ENCODE peak calls at places on chromosomes 12 and 14, in nine cellular contexts. V is NCI-H226; R is NCI-H345; Y is KBM-7; A is NCI-H1092; E is substantia nigra; F is NCI-H1436; N is CD4-positive, alpha-beta T cell; K is COLO829. L is an unnamed sample.
A peak's percentile ranks its signal among the peaks of the same experiment; 100 is the strongest.

GRCh38 chr12:117098361-117099217 is 627 bp downstream of the TESC start:
- DNase-seq in V (no peak), R (no peak), Y (peak; percentile 37), A (no peak), E (no peak), F (no peak), N (no peak), K (no peak), L (no peak)

GRCh38 chr14:79659995-79660975 is 551.0 kb downstream of the DIO2 start:
- DNase-seq in V (no peak), R (peak; percentile 26), Y (no peak), A (no peak), E (no peak), F (no peak), N (no peak), K (no peak), L (no peak)

GRCh38 chr14:64704743-64705405 is 650 bp downstream of the PLEKHG3 start:
- DNase-seq in V (no peak), R (no peak), Y (peak; percentile 43), A (no peak), E (peak; percentile 35), F (no peak), N (no peak), K (no peak), L (no peak)

GRCh38 chr12:126290456-126290855 is 1225.2 kb downstream of the AACS start:
- DNase-seq in V (no peak), R (no peak), Y (no peak), A (no peak), E (no peak), F (no peak), N (no peak), K (no peak), L (no peak)

GRCh38 chr14:53327716-53328115 is 174.6 kb upstream of the DDHD1 start:
- DNase-seq in V (peak; percentile 59), R (no peak), Y (no peak), A (no peak), E (no peak), F (no peak), N (no peak), K (no peak), L (no peak)

GRCh38 chr12:52765702-52766101 is 11.4 kb downstream of the KRT76 start:
- DNase-seq in V (no peak), R (no peak), Y (no peak), A (no peak), E (no peak), F (no peak), N (no peak), K (no peak), L (no peak)

GRCh38 chr12:2101359-2101758 is 48.6 kb downstream of the CACNA1C start:
- DNase-seq in V (no peak), R (no peak), Y (no peak), A (no peak), E (no peak), F (no peak), N (no peak), K (no peak), L (no peak)

GRCh38 chr12:5912437-5913334 is 32.4 kb downstream of the ANO2 start:
- DNase-seq in V (no peak), R (no peak), Y (no peak), A (no peak), E (no peak), F (no peak), N (no peak), K (peak; percentile 20), L (peak; percentile 53)

GRCh38 chr12:131733874-131734273 is 23.0 kb downstream of the SFSWAP start:
- DNase-seq in V (no peak), R (no peak), Y (no peak), A (no peak), E (no peak), F (no peak), N (no peak), K (no peak), L (no peak)

GRCh38 chr12:13209279-13210021 is 12.9 kb downstream of the EMP1 start:
- DNase-seq in V (no peak), R (no peak), Y (no peak), A (no peak), E (no peak), F (no peak), N (no peak), K (no peak), L (no peak)

GRCh38 chr12:49111206-49111605 is 559 bp upstream of the LMBR1L start:
- DNase-seq in V (no peak), R (no peak), Y (no peak), A (no peak), E (no peak), F (no peak), N (no peak), K (no peak), L (no peak)

GRCh38 chr12:1929241-1929984 is 11.0 kb upstream of the CACNA2D4 start:
- DNase-seq in V (no peak), R (no peak), Y (peak; percentile 18), A (no peak), E (no peak), F (no peak), N (no peak), K (no peak), L (no peak)

GRCh38 chr12:65826513-65827171 is 2.4 kb downstream of the HMGA2 start:
- DNase-seq in V (peak; percentile 45), R (no peak), Y (peak; percentile 24), A (no peak), E (no peak), F (no peak), N (no peak), K (peak; percentile 67), L (no peak)

GRCh38 chr12:105803292-105803691 is 335.5 kb downstream of the NUAK1 start:
- DNase-seq in V (no peak), R (no peak), Y (no peak), A (no peak), E (no peak), F (no peak), N (no peak), K (no peak), L (no peak)

GRCh38 chr12:130097798-130098255 is 64.4 kb upstream of the FZD10 start:
- DNase-seq in V (no peak), R (no peak), Y (no peak), A (no peak), E (no peak), F (no peak), N (no peak), K (no peak), L (no peak)

GRCh38 chr14:103361868-103362267 is 23.3 kb upstream of the MARK3 start:
- DNase-seq in V (peak; percentile 88), R (no peak), Y (no peak), A (no peak), E (no peak), F (no peak), N (no peak), K (peak; percentile 51), L (no peak)

GRCh38 chr12:107679346-107679745 is 6.3 kb upstream of the PWP1 start:
- DNase-seq in V (no peak), R (no peak), Y (no peak), A (no peak), E (no peak), F (no peak), N (no peak), K (no peak), L (no peak)

GRCh38 chr12:88544991-88545684 is 35.1 kb downstream of the KITLG start:
- DNase-seq in V (no peak), R (no peak), Y (no peak), A (no peak), E (no peak), F (no peak), N (no peak), K (no peak), L (peak; percentile 54)

GRCh38 chr14:102822311-102822863 is 45.1 kb downstream of the TRAF3 start:
- DNase-seq in V (no peak), R (no peak), Y (no peak), A (no peak), E (no peak), F (no peak), N (no peak), K (no peak), L (no peak)